ENCODE peak calls at places on chromosomes 5 and 9, in five cellular contexts. S is uterus, T is stomach, D is ascending aorta, X is WERI-Rb-1. W is an unnamed sample.
A peak's percentile ranks its signal among the peaks of the same experiment; 100 is the strongest.

GRCh38 chr5:163614787-163615186 is 109.4 kb downstream of the MAT2B start:
- DNase-seq in S (no peak), T (no peak), D (no peak), X (no peak), W (no peak)

GRCh38 chr9:124371183-124371582 is 44.1 kb downstream of the PSMB7 start:
- DNase-seq in S (no peak), T (no peak), D (no peak), X (no peak), W (no peak)

GRCh38 chr5:54229041-54229780 is 81.2 kb downstream of the ARL15 start:
- DNase-seq in S (peak; percentile 68), T (peak; percentile 82), D (peak; percentile 74), X (peak; percentile 67), W (peak; percentile 72)

GRCh38 chr5:138459311-138459710 is 6.0 kb upstream of the EGR1 start:
- DNase-seq in S (no peak), T (peak; percentile 43), D (peak; percentile 82), X (no peak), W (no peak)

GRCh38 chr5:96768708-96769251 is 39.0 kb downstream of the ERAP1 start:
- DNase-seq in S (no peak), T (no peak), D (no peak), X (no peak), W (no peak)

GRCh38 chr9:125632321-125633115 is 74.5 kb downstream of the MAPKAP1 start:
- DNase-seq in S (no peak), T (no peak), D (no peak), X (no peak), W (no peak)

GRCh38 chr5:181086410-181087229 is 44.3 kb downstream of the OR2V1 start:
- DNase-seq in S (no peak), T (no peak), D (no peak), X (no peak), W (no peak)

GRCh38 chr5:161105563-161105962 is 253.6 kb upstream of the ATP10B start:
- DNase-seq in S (no peak), T (no peak), D (no peak), X (no peak), W (no peak)

GRCh38 chr9:78167356-78167755 is 68.5 kb upstream of the CEP78 start:
- DNase-seq in S (no peak), T (peak; percentile 32), D (no peak), X (no peak), W (no peak)

GRCh38 chr5:110590187-110590586 is 136.3 kb downstream of the TMEM232 start:
- DNase-seq in S (no peak), T (no peak), D (no peak), X (no peak), W (no peak)

GRCh38 chr9:1208185-1208584 is 158.0 kb downstream of the DMRT2 start:
- DNase-seq in S (peak; percentile 46), T (no peak), D (no peak), X (no peak), W (no peak)

GRCh38 chr5:103646698-103647614 is 84.4 kb upstream of the NUDT12 start:
- DNase-seq in S (no peak), T (no peak), D (no peak), X (no peak), W (no peak)

GRCh38 chr5:122442938-122443337 is 130.9 kb downstream of the SNCAIP start:
- DNase-seq in S (no peak), T (no peak), D (no peak), X (no peak), W (no peak)

GRCh38 chr5:160169326-160169725 is 50.1 kb upstream of the PWWP2A start:
- DNase-seq in S (peak; percentile 27), T (no peak), D (peak; percentile 74), X (no peak), W (peak; percentile 69)

GRCh38 chr5:134851307-134851923 is 5.6 kb downstream of the C5orf24 start:
- DNase-seq in S (no peak), T (no peak), D (no peak), X (no peak), W (no peak)

GRCh38 chr9:131203438-131204219 is 72.7 kb downstream of the FAM78A start:
- DNase-seq in S (no peak), T (no peak), D (no peak), X (no peak), W (no peak)

GRCh38 chr5:100479079-100479688 is 56.0 kb upstream of the FAM174A start:
- DNase-seq in S (no peak), T (no peak), D (no peak), X (no peak), W (no peak)

GRCh38 chr5:159975462-159976019 is 33.4 kb upstream of the TTC1 start:
- DNase-seq in S (no peak), T (no peak), D (peak; percentile 82), X (peak; percentile 53), W (peak; percentile 77)

GRCh38 chr9:7328453-7328852 is 471.1 kb downstream of the DMAC1 start:
- DNase-seq in S (no peak), T (no peak), D (no peak), X (no peak), W (no peak)

GRCh38 chr9:97981828-97982164 is 1.3 kb upstream of the ANP32B start:
- DNase-seq in S (no peak), T (no peak), D (no peak), X (no peak), W (no peak)

GRCh38 chr5:42858709-42859108 is 47.0 kb upstream of the SELENOP start:
- DNase-seq in S (no peak), T (no peak), D (no peak), X (no peak), W (peak; percentile 32)

GRCh38 chr9:114060070-114060469 is 18.0 kb downstream of the AMBP start:
- DNase-seq in S (no peak), T (no peak), D (peak; percentile 34), X (no peak), W (no peak)

GRCh38 chr9:75667155-75667554 is 223.3 kb upstream of the PCSK5 start:
- DNase-seq in S (no peak), T (no peak), D (no peak), X (no peak), W (no peak)

GRCh38 chr5:168528521-168529360 is at the start of gene FBLL1:
- DNase-seq in S (no peak), T (no peak), D (no peak), X (peak; percentile 71), W (no peak)

GRCh38 chr5:17694922-17695321 is 60.7 kb downstream of the TAF11L14 start:
- DNase-seq in S (no peak), T (no peak), D (no peak), X (no peak), W (no peak)

GRCh38 chr5:81310402-81311063 is 9.1 kb downstream of the ZCCHC9 start:
- DNase-seq in S (no peak), T (no peak), D (no peak), X (no peak), W (no peak)

GRCh38 chr5:81303563-81303962 is 2.2 kb downstream of the ZCCHC9 start:
- DNase-seq in S (no peak), T (no peak), D (no peak), X (no peak), W (no peak)

GRCh38 chr5:81302596-81302995 is 1.2 kb downstream of the ZCCHC9 start:
- DNase-seq in S (no peak), T (no peak), D (no peak), X (no peak), W (no peak)

GRCh38 chr5:81301221-81302015 is at the start of gene ZCCHC9:
- DNase-seq in S (peak; percentile 92), T (peak; percentile 94), D (peak; percentile 96), X (peak; percentile 95), W (peak; percentile 94)

DNA sequence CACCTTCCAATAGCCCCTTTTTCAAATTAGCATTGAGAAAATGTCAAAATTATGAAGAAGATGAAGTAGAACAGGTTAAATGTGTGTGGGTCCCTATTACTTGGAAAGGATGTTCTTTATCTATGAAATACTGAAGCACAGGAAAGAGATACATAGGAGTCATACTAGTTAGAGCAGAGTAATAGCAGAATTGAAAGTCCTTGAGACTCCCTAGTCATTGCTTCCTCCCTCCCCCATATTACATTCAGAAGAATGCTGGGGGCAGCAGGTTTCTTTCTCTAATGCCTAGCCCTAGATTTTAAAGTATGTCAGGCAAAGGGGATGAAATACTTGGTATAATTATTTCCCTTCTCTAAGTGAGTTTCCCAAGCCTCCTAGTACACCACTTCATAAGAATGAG is 4.4 kb downstream of the ZCCHC9 start:
- DNase-seq in S (no peak), T (no peak), D (no peak), X (no peak), W (no peak)
- H3K36me3 ChIP-seq in S (no peaks in the 10 kb centered on the region), T (peaks cover 36% of the 10 kb centered on the region), D (peaks cover 16% of the 10 kb centered on the region), X (peaks cover 11% of the 10 kb centered on the region), W (peaks cover 7% of the 10 kb centered on the region)

GRCh38 chr5:72212171-72212570 is 104.9 kb downstream of the MAP1B start:
- DNase-seq in S (no peak), T (no peak), D (no peak), X (no peak), W (no peak)

GRCh38 chr5:72206994-72207393 is 99.7 kb downstream of the MAP1B start:
- DNase-seq in S (no peak), T (no peak), D (no peak), X (no peak), W (no peak)

GRCh38 chr5:72210913-72211670 is 103.8 kb downstream of the MAP1B start:
- DNase-seq in S (peak; percentile 27), T (peak; percentile 68), D (peak; percentile 66), X (no peak), W (peak; percentile 30)

GRCh38 chr5:72208324-72208723 is 101.0 kb downstream of the MAP1B start:
- DNase-seq in S (no peak), T (no peak), D (no peak), X (no peak), W (no peak)

GRCh38 chr5:72209515-72210115 is 102.3 kb downstream of the MAP1B start:
- DNase-seq in S (no peak), T (no peak), D (no peak), X (no peak), W (no peak)
- TF ChIP-seq CTCF in S (no peak), T (no peak), D (no peak), X (no peak), W (no peak)

GRCh38 chr9:19935422-19935821 is 146.6 kb upstream of the SLC24A2 start:
- DNase-seq in S (no peak), T (no peak), D (no peak), X (no peak), W (no peak)
- H3K4me3 ChIP-seq in S (no peak overlapping the region), T (no peak overlapping the region), D (peak overlapping the region; percentile 65), X (no peak overlapping the region), W (no peak overlapping the region)

GRCh38 chr5:177491983-177492746 is 5.2 kb downstream of the PDLIM7 start:
- DNase-seq in S (no peak), T (no peak), D (no peak), X (no peak), W (no peak)

GRCh38 chr5:177490311-177490991 is 7.0 kb downstream of the PDLIM7 start:
- DNase-seq in S (no peak), T (no peak), D (no peak), X (no peak), W (no peak)

GRCh38 chr5:177492841-177493240 is 4.6 kb downstream of the PDLIM7 start:
- DNase-seq in S (no peak), T (no peak), D (no peak), X (no peak), W (no peak)

GRCh38 chr5:177490992-177491391 is 6.4 kb downstream of the PDLIM7 start:
- DNase-seq in S (no peak), T (no peak), D (no peak), X (no peak), W (no peak)

GRCh38 chr5:177491429-177491945 is 5.9 kb downstream of the PDLIM7 start:
- DNase-seq in S (peak; percentile 48), T (no peak), D (no peak), X (peak; percentile 81), W (peak; percentile 81)
- H3K36me3 ChIP-seq in S (no peaks in the 10 kb centered on the region), T (peaks cover 60% of the 10 kb centered on the region), D (peaks cover 79% of the 10 kb centered on the region), X (peaks cover 20% of the 10 kb centered on the region), W (peaks cover 52% of the 10 kb centered on the region)

GRCh38 chr5:175658299-175659145 is 651 bp downstream of the HRH2 start:
- DNase-seq in S (no peak), T (peak; percentile 35), D (no peak), X (peak; percentile 42), W (peak; percentile 35)
- TF ChIP-seq CTCF in S (no peak), T (no peak), D (no peak), X (peak; percentile 38), W (no peak)

W was measured in tibial artery.